ENCODE peak calls at places on chromosomes 3 and 15, in ten cellular contexts. One of them, this sample, is unnamed.
A peak's percentile ranks its signal among the peaks of the same experiment; 100 is the strongest.

GRCh38 chr3:119338749-119339148 is 44.6 kb downstream of the ARHGAP31 start:
- DNase-seq in epithelial cell of esophagus: no peak
- DNase-seq in mammary epithelial cell: no peak
- DNase-seq in upper lobe of left lung: no peak
- DNase-seq in AG04449: no peak
- DNase-seq in NT2/D1: no peak
- DNase-seq in fibroblast of the aortic adventitia: no peak
- DNase-seq in right lobe of liver: no peak
- DNase-seq in right atrium auricular region: no peak
- DNase-seq in OCI-LY7: no peak
- DNase-seq in this sample: no peak

GRCh38 chr3:50616770-50617095 is 218 bp upstream of the MAPKAPK3 start:
- DNase-seq in upper lobe of left lung: peak; percentile 96
- DNase-seq in AG04449: no peak
- DNase-seq in fibroblast of the aortic adventitia: peak; percentile 82
- DNase-seq in mammary epithelial cell: peak; percentile 86
- DNase-seq in OCI-LY7: peak; percentile 94
- DNase-seq in NT2/D1: peak; percentile 89
- DNase-seq in epithelial cell of esophagus: peak; percentile 89
- DNase-seq in right atrium auricular region: peak; percentile 96
- DNase-seq in right lobe of liver: peak; percentile 94
- DNase-seq in this sample: no peak

GRCh38 chr3:2090512-2090911 is 8.2 kb upstream of the CNTN4 start:
- DNase-seq in fibroblast of the aortic adventitia: no peak
- DNase-seq in mammary epithelial cell: no peak
- DNase-seq in right lobe of liver: no peak
- DNase-seq in epithelial cell of esophagus: no peak
- DNase-seq in NT2/D1: no peak
- DNase-seq in right atrium auricular region: no peak
- DNase-seq in AG04449: no peak
- DNase-seq in upper lobe of left lung: no peak
- DNase-seq in OCI-LY7: no peak
- DNase-seq in this sample: no peak

GRCh38 chr3:111739241-111739952 is 119.7 kb upstream of the PHLDB2 start:
- DNase-seq in mammary epithelial cell: peak; percentile 98
- DNase-seq in AG04449: no peak
- DNase-seq in OCI-LY7: no peak
- DNase-seq in upper lobe of left lung: no peak
- DNase-seq in NT2/D1: no peak
- DNase-seq in right atrium auricular region: no peak
- DNase-seq in right lobe of liver: peak; percentile 65
- DNase-seq in fibroblast of the aortic adventitia: peak; percentile 46
- DNase-seq in epithelial cell of esophagus: peak; percentile 98
- DNase-seq in this sample: no peak

GRCh38 chr3:152811974-152812760 is 22.8 kb upstream of the P2RY1 start:
- DNase-seq in right atrium auricular region: no peak
- DNase-seq in mammary epithelial cell: no peak
- DNase-seq in fibroblast of the aortic adventitia: no peak
- DNase-seq in right lobe of liver: no peak
- DNase-seq in upper lobe of left lung: no peak
- DNase-seq in OCI-LY7: no peak
- DNase-seq in epithelial cell of esophagus: no peak
- DNase-seq in AG04449: no peak
- DNase-seq in NT2/D1: no peak
- DNase-seq in this sample: no peak

GRCh38 chr15:59313703-59314332 is 58.9 kb downstream of the MYO1E start:
- DNase-seq in OCI-LY7: no peak
- DNase-seq in fibroblast of the aortic adventitia: peak; percentile 71
- DNase-seq in right lobe of liver: peak; percentile 92
- DNase-seq in AG04449: no peak
- DNase-seq in upper lobe of left lung: no peak
- DNase-seq in epithelial cell of esophagus: peak; percentile 97
- DNase-seq in right atrium auricular region: no peak
- DNase-seq in mammary epithelial cell: peak; percentile 92
- DNase-seq in NT2/D1: no peak
- DNase-seq in this sample: no peak

GRCh38 chr3:31423522-31423921 is 109.2 kb upstream of the STT3B start:
- DNase-seq in mammary epithelial cell: peak; percentile 57
- DNase-seq in upper lobe of left lung: no peak
- DNase-seq in fibroblast of the aortic adventitia: peak; percentile 73
- DNase-seq in AG04449: peak; percentile 0
- DNase-seq in right atrium auricular region: no peak
- DNase-seq in NT2/D1: no peak
- DNase-seq in epithelial cell of esophagus: peak; percentile 62
- DNase-seq in OCI-LY7: no peak
- DNase-seq in right lobe of liver: no peak
- DNase-seq in this sample: peak; percentile 74

GRCh38 chr15:78077860-78078187 is 313 bp upstream of the TBC1D2B start:
- DNase-seq in OCI-LY7: no peak
- DNase-seq in epithelial cell of esophagus: no peak
- DNase-seq in mammary epithelial cell: no peak
- DNase-seq in right atrium auricular region: no peak
- DNase-seq in right lobe of liver: no peak
- DNase-seq in AG04449: no peak
- DNase-seq in NT2/D1: no peak
- DNase-seq in upper lobe of left lung: no peak
- DNase-seq in fibroblast of the aortic adventitia: no peak
- DNase-seq in this sample: no peak

GRCh38 chr15:92161039-92161670 is 232.5 kb upstream of the ST8SIA2 start:
- DNase-seq in upper lobe of left lung: no peak
- DNase-seq in NT2/D1: no peak
- DNase-seq in right atrium auricular region: no peak
- DNase-seq in OCI-LY7: peak; percentile 42
- DNase-seq in fibroblast of the aortic adventitia: no peak
- DNase-seq in right lobe of liver: no peak
- DNase-seq in mammary epithelial cell: no peak
- DNase-seq in epithelial cell of esophagus: no peak
- DNase-seq in AG04449: no peak
- DNase-seq in this sample: no peak

GRCh38 chr3:195566797-195567196 is 16.9 kb downstream of the APOD start:
- DNase-seq in mammary epithelial cell: peak; percentile 24
- DNase-seq in NT2/D1: no peak
- DNase-seq in epithelial cell of esophagus: peak; percentile 45
- DNase-seq in upper lobe of left lung: peak; percentile 26
- DNase-seq in right lobe of liver: no peak
- DNase-seq in OCI-LY7: no peak
- DNase-seq in right atrium auricular region: no peak
- DNase-seq in fibroblast of the aortic adventitia: no peak
- DNase-seq in AG04449: no peak
- DNase-seq in this sample: no peak

GRCh38 chr15:43440721-43441281 is 52.2 kb downstream of the TP53BP1 start:
- DNase-seq in fibroblast of the aortic adventitia: peak; percentile 99
- DNase-seq in NT2/D1: peak; percentile 36
- DNase-seq in epithelial cell of esophagus: peak; percentile 98
- DNase-seq in right lobe of liver: no peak
- DNase-seq in right atrium auricular region: peak; percentile 66
- DNase-seq in AG04449: peak; percentile 90
- DNase-seq in upper lobe of left lung: no peak
- DNase-seq in mammary epithelial cell: peak; percentile 95
- DNase-seq in OCI-LY7: peak; percentile 40
- DNase-seq in this sample: peak; percentile 91

GRCh38 chr15:75693501-75694240 is 19.0 kb downstream of the CSPG4 start:
- DNase-seq in AG04449: no peak
- DNase-seq in epithelial cell of esophagus: no peak
- DNase-seq in fibroblast of the aortic adventitia: peak; percentile 77
- DNase-seq in NT2/D1: no peak
- DNase-seq in right lobe of liver: no peak
- DNase-seq in mammary epithelial cell: peak; percentile 56
- DNase-seq in OCI-LY7: no peak
- DNase-seq in upper lobe of left lung: peak; percentile 46
- DNase-seq in right atrium auricular region: no peak
- DNase-seq in this sample: peak; percentile 90

DNA sequence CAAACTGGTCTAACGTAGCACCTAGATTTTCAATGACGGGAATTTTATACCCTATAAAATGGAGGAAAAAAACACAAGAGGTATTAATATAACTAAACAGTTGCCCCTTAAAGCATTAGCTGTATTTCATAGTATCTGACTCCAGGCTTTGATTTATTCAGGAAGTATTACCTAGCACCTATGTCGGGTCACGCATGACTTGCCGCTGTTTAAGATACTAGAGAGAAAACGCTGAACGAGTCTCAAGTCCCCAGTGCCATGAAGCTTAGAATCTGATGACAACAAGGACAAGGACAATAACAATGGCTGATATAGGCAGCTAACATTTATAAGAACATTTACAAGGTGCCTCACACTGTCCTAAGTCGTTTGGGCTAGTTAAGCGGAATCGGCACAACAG is 1.9 kb downstream of the SNRPA1 start:
- DNase-seq in right lobe of liver: no peak
- DNase-seq in upper lobe of left lung: no peak
- DNase-seq in fibroblast of the aortic adventitia: no peak
- DNase-seq in OCI-LY7: peak; percentile 65
- DNase-seq in mammary epithelial cell: no peak
- DNase-seq in right atrium auricular region: no peak
- DNase-seq in epithelial cell of esophagus: peak; percentile 21
- DNase-seq in NT2/D1: no peak
- DNase-seq in AG04449: no peak
- DNase-seq in this sample: no peak
- H3K4me3 ChIP-seq in right lobe of liver: no peak overlapping the region
- H3K4me3 ChIP-seq in upper lobe of left lung: no peak overlapping the region
- H3K4me3 ChIP-seq in fibroblast of the aortic adventitia: peak overlapping the region; percentile 96
- H3K4me3 ChIP-seq in OCI-LY7: peak overlapping the region; percentile 90
- H3K4me3 ChIP-seq in mammary epithelial cell: peak overlapping the region; percentile 97
- H3K4me3 ChIP-seq in right atrium auricular region: no peak overlapping the region
- H3K4me3 ChIP-seq in epithelial cell of esophagus: peak overlapping the region; percentile 95
- H3K4me3 ChIP-seq in NT2/D1: peak overlapping the region; percentile 87
- H3K4me3 ChIP-seq in AG04449: peak overlapping the region; percentile 91
- H3K4me3 ChIP-seq in this sample: peak overlapping the region; percentile 95

DNA sequence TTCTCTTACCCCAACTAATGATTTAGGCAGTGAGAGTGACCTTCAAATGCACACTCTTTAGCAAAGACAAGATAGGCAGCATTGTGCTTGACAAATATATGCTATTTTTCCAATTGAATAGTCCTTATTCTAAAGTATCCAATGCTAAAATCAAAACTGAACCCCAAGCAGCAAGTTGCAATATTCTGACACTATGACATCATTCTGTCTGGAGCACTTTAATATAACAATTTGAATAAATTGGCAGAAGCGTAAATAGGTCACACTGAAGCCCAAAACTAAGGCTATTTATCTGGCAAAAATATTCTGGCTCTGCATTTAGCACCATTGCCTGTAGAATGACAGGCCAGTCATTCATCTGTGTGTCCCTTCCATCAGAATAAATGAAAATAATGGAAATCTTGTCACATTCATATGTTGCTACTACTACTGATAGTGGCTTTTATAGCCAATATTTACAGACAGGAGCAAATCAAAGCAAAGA is 2.9 kb downstream of the CBLB start:
- DNase-seq in AG04449: no peak
- DNase-seq in fibroblast of the aortic adventitia: peak; percentile 35
- DNase-seq in upper lobe of left lung: no peak
- DNase-seq in right lobe of liver: no peak
- DNase-seq in NT2/D1: no peak
- DNase-seq in OCI-LY7: no peak
- DNase-seq in mammary epithelial cell: no peak
- DNase-seq in right atrium auricular region: no peak
- DNase-seq in epithelial cell of esophagus: no peak
- DNase-seq in this sample: no peak
- H3K4me3 ChIP-seq in AG04449: peak overlapping the region; percentile 86
- H3K4me3 ChIP-seq in fibroblast of the aortic adventitia: peak overlapping the region; percentile 87
- H3K4me3 ChIP-seq in upper lobe of left lung: no peak overlapping the region
- H3K4me3 ChIP-seq in right lobe of liver: no peak overlapping the region
- H3K4me3 ChIP-seq in NT2/D1: no peak overlapping the region
- H3K4me3 ChIP-seq in OCI-LY7: peak overlapping the region; percentile 98
- H3K4me3 ChIP-seq in mammary epithelial cell: peak overlapping the region; percentile 74
- H3K4me3 ChIP-seq in right atrium auricular region: peak overlapping the region; percentile 85
- H3K4me3 ChIP-seq in epithelial cell of esophagus: peak overlapping the region; percentile 79
- H3K4me3 ChIP-seq in this sample: no peak overlapping the region

GRCh38 chr3:140913728-140914127 is 27.9 kb upstream of the SLC25A36 start:
- DNase-seq in mammary epithelial cell: no peak
- DNase-seq in fibroblast of the aortic adventitia: no peak
- DNase-seq in AG04449: no peak
- DNase-seq in OCI-LY7: no peak
- DNase-seq in upper lobe of left lung: no peak
- DNase-seq in right atrium auricular region: no peak
- DNase-seq in NT2/D1: no peak
- DNase-seq in right lobe of liver: no peak
- DNase-seq in epithelial cell of esophagus: no peak
- DNase-seq in this sample: no peak

GRCh38 chr3:140911822-140912221 is 29.8 kb upstream of the SLC25A36 start:
- DNase-seq in upper lobe of left lung: no peak
- DNase-seq in fibroblast of the aortic adventitia: no peak
- DNase-seq in right lobe of liver: no peak
- DNase-seq in AG04449: no peak
- DNase-seq in NT2/D1: no peak
- DNase-seq in mammary epithelial cell: no peak
- DNase-seq in OCI-LY7: no peak
- DNase-seq in epithelial cell of esophagus: no peak
- DNase-seq in right atrium auricular region: no peak
- DNase-seq in this sample: no peak

GRCh38 chr3:140914384-140914945 is 27.2 kb upstream of the SLC25A36 start:
- DNase-seq in AG04449: no peak
- DNase-seq in NT2/D1: no peak
- DNase-seq in right atrium auricular region: no peak
- DNase-seq in upper lobe of left lung: no peak
- DNase-seq in OCI-LY7: no peak
- DNase-seq in right lobe of liver: no peak
- DNase-seq in mammary epithelial cell: no peak
- DNase-seq in fibroblast of the aortic adventitia: no peak
- DNase-seq in epithelial cell of esophagus: no peak
- DNase-seq in this sample: no peak

GRCh38 chr3:140906785-140907184 is 34.9 kb upstream of the SLC25A36 start:
- DNase-seq in fibroblast of the aortic adventitia: no peak
- DNase-seq in epithelial cell of esophagus: no peak
- DNase-seq in mammary epithelial cell: no peak
- DNase-seq in AG04449: no peak
- DNase-seq in upper lobe of left lung: no peak
- DNase-seq in right lobe of liver: no peak
- DNase-seq in NT2/D1: no peak
- DNase-seq in OCI-LY7: no peak
- DNase-seq in right atrium auricular region: no peak
- DNase-seq in this sample: no peak

DNA sequence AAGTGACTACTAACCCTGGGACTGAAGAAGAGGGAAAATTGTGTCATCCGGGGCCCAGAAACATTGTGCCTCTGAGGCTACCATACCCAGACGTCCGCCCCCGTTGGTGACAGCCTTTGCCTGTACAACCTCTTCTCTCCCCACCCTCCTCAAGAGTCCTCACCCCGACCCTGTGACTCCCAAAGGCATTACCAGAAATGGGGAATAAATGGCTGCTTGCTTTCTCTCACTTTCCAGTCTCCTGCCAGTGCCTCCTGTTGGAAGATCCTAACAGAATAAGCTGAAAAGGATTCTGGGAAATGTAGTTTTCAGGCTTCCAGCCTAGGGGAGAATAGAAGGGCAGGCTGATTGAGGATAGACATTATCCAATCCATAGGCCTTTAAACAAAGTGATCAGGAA is 30.8 kb upstream of the SLC25A36 start:
- DNase-seq in fibroblast of the aortic adventitia: peak; percentile 20
- DNase-seq in right lobe of liver: no peak
- DNase-seq in NT2/D1: peak; percentile 30
- DNase-seq in AG04449: no peak
- DNase-seq in upper lobe of left lung: no peak
- DNase-seq in right atrium auricular region: no peak
- DNase-seq in mammary epithelial cell: no peak
- DNase-seq in epithelial cell of esophagus: no peak
- DNase-seq in OCI-LY7: peak; percentile 0
- DNase-seq in this sample: no peak
- H3K4me3 ChIP-seq in fibroblast of the aortic adventitia: no peak overlapping the region
- H3K4me3 ChIP-seq in right lobe of liver: no peak overlapping the region
- H3K4me3 ChIP-seq in NT2/D1: no peak overlapping the region
- H3K4me3 ChIP-seq in AG04449: no peak overlapping the region
- H3K4me3 ChIP-seq in upper lobe of left lung: no peak overlapping the region
- H3K4me3 ChIP-seq in right atrium auricular region: no peak overlapping the region
- H3K4me3 ChIP-seq in mammary epithelial cell: no peak overlapping the region
- H3K4me3 ChIP-seq in epithelial cell of esophagus: no peak overlapping the region
- H3K4me3 ChIP-seq in OCI-LY7: peak overlapping the region; percentile 46
- H3K4me3 ChIP-seq in this sample: no peak overlapping the region

GRCh38 chr3:38549957-38550840 is 54.1 kb downstream of the EXOG start:
- DNase-seq in mammary epithelial cell: no peak
- DNase-seq in upper lobe of left lung: peak; percentile 51
- DNase-seq in epithelial cell of esophagus: no peak
- DNase-seq in AG04449: no peak
- DNase-seq in OCI-LY7: no peak
- DNase-seq in fibroblast of the aortic adventitia: no peak
- DNase-seq in right lobe of liver: no peak
- DNase-seq in right atrium auricular region: peak; percentile 47
- DNase-seq in NT2/D1: no peak
- DNase-seq in this sample: no peak
- H3K4me3 ChIP-seq in mammary epithelial cell: no peak overlapping the region
- H3K4me3 ChIP-seq in upper lobe of left lung: no peak overlapping the region
- H3K4me3 ChIP-seq in epithelial cell of esophagus: no peak overlapping the region
- H3K4me3 ChIP-seq in AG04449: no peak overlapping the region
- H3K4me3 ChIP-seq in OCI-LY7: no peak overlapping the region
- H3K4me3 ChIP-seq in fibroblast of the aortic adventitia: no peak overlapping the region
- H3K4me3 ChIP-seq in right lobe of liver: no peak overlapping the region
- H3K4me3 ChIP-seq in right atrium auricular region: no peak overlapping the region
- H3K4me3 ChIP-seq in NT2/D1: no peak overlapping the region
- H3K4me3 ChIP-seq in this sample: no peak overlapping the region

This sample was measured in HFF-Myc.